ENCODE peak calls at places on chromosomes 16 and 17, in seven cellular contexts. J, Q, D, I, P, M and N are unnamed samples.

GRCh38 chr17:64777413-64778101 is 115.5 kb upstream of the SMURF2 start:
- DNase-seq in J (no peak), Q (no peak), D (no peak), I (no peak), P (no peak), M (no peak), N (no peak)

GRCh38 chr16:4682616-4683254 is 10.6 kb upstream of the NUDT16L1 start:
- DNase-seq in J (peak; percentile 68), Q (peak; percentile 87), D (peak; percentile 90), I (peak; percentile 33), P (peak; percentile 18), M (no peak), N (no peak)

GRCh38 chr17:63042443-63042842 is 76.4 kb downstream of the TANC2 start:
- DNase-seq in J (no peak), Q (no peak), D (no peak), I (no peak), P (no peak), M (no peak), N (no peak)

GRCh38 chr16:53743149-53743566 is 39.2 kb downstream of the FTO start:
- DNase-seq in J (peak; percentile 72), Q (peak; percentile 45), D (no peak), I (peak; percentile 30), P (peak; percentile 18), M (peak; percentile 13), N (no peak)

GRCh38 chr17:58595194-58595792 is 80.9 kb upstream of the MTMR4 start:
- DNase-seq in J (peak; percentile 48), Q (no peak), D (no peak), I (no peak), P (no peak), M (no peak), N (no peak)

GRCh38 chr16:61366006-61366405 is 670.2 kb downstream of the CDH8 start:
- DNase-seq in J (peak; percentile 27), Q (no peak), D (no peak), I (no peak), P (no peak), M (no peak), N (no peak)

GRCh38 chr17:74429604-74430384 is 2.1 kb upstream of the GPRC5C start:
- DNase-seq in J (peak; percentile 34), Q (peak; percentile 58), D (no peak), I (peak; percentile 26), P (no peak), M (no peak), N (no peak)

GRCh38 chr17:67157732-67158639 is 87.0 kb downstream of the HELZ start:
- DNase-seq in J (peak; percentile 63), Q (no peak), D (no peak), I (peak; percentile 44), P (peak; percentile 57), M (no peak), N (no peak)

GRCh38 chr17:38451030-38451839 is 23.0 kb downstream of the ARHGAP23 start:
- DNase-seq in J (peak; percentile 98), Q (peak; percentile 97), D (peak; percentile 84), I (no peak), P (peak; percentile 79), M (peak; percentile 50), N (no peak)

GRCh38 chr17:68598545-68598961 is 2.6 kb downstream of the FAM20A start:
- DNase-seq in J (no peak), Q (no peak), D (no peak), I (no peak), P (no peak), M (no peak), N (no peak)
- H3K4me2 ChIP-seq in J (peak overlapping the region; percentile 23), Q (no peak overlapping the region), D (peak overlapping the region; percentile 97), I (no peak overlapping the region), P (no peak overlapping the region), M (no peak overlapping the region), N (no peak overlapping the region)

DNA sequence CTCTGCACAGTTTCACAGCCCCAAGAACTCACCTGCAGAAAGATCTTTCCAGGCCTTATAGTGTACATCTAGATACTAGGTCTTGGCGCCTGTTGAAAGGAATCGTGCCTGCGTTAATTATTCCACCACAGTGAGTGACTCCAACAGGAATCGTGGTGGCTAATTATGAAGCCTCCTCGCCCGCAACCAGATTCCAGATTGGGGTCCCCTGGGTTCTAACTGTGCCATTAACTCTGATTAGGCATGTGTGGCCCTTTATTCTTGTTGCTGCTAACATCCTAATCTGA is 295.3 kb upstream of the MAF start:
- DNase-seq in J (no peak), Q (no peak), D (no peak), I (no peak), P (no peak), M (no peak), N (no peak)
- H2AK5ac ChIP-seq in J (no peak overlapping the region), Q (no peak overlapping the region), D (no peak overlapping the region), I (no peak overlapping the region), P (no peak overlapping the region), M (no peak overlapping the region), N (no peak overlapping the region)

DNA sequence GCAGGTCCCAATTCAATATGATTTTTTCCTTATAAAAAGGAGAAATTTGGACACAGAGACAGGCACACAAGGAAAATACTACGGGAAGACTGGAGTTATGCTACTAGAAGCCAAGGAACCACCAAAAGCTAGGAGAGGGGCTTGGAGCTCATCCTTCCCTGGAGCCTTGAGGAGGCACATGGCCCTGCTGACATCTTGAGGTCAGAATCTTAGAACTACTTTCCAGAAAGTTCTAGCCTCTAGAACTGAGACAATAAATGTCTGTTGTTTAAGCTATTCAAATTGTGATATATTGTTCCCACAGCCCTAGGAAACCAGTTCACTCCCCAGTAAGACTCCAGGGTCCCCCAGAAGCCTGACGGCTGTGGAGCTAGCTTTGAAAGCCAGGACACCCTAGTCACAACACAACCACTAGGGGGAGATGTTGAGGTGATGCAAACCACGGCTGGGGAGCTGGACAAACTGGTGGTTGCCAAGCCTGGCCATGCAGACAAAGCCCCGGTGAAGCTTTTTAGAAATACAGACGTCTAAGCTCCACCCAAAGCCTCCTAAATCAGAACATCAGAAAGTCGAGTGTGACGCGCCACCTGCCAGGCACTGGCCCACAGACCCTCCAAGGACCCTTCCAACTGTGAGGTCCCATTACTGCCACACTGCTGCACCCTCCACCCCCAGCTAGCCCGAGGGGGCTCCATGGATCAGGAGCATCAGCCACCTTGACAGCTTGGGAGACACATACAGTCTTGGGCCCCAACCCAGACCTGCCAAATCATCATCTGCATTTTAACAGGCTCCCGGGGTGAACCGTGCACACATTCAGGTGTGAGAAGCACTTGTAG is 106.4 kb downstream of the SLC39A11 start:
- DNase-seq in J (peak; percentile 81), Q (peak; percentile 88), D (peak; percentile 84), I (peak; percentile 66), P (peak; percentile 80), M (peak; percentile 57), N (peak; percentile 69)
- H4K8ac ChIP-seq in J (no peak overlapping the region), Q (no peak overlapping the region), D (no peak overlapping the region), I (peak overlapping the region; percentile 47), P (no peak overlapping the region), M (peak overlapping the region; percentile 49), N (no peak overlapping the region)

DNA sequence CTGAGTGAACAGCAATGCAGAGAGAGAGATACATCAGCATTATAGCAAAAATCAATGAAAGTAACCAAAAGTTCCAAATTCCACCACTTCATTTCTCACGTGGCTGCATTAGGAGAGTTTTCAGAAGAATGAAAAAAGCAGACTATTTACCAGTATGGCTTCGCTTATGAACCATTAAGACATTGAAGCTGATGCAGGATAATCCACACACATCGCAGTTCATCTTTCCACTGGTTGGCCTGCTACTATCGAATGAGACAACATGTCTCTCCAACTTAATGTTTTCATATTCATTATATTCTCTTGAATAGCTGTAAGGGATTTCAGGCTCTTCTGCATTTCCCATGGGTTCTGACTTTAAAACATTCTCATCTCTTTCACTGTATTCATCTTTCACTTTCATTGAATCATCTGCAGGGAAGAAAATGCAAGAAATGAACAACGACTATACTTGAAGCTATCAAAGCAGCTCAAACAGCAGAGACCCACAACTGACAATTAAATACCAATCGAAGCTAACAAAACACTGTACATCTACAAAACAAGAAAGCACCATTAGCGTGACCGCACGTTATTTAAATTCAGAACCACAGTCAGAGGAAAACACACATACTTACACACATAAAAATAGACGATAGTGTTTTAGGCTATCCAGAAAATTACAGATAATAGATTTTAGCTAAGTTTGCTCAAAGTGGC is 54.9 kb downstream of the GRB7 start:
- DNase-seq in J (no peak), Q (no peak), D (no peak), I (no peak), P (no peak), M (no peak), N (no peak)
- H3K4me2 ChIP-seq in J (no peak overlapping the region), Q (no peak overlapping the region), D (no peak overlapping the region), I (no peak overlapping the region), P (no peak overlapping the region), M (no peak overlapping the region), N (no peak overlapping the region)

DNA sequence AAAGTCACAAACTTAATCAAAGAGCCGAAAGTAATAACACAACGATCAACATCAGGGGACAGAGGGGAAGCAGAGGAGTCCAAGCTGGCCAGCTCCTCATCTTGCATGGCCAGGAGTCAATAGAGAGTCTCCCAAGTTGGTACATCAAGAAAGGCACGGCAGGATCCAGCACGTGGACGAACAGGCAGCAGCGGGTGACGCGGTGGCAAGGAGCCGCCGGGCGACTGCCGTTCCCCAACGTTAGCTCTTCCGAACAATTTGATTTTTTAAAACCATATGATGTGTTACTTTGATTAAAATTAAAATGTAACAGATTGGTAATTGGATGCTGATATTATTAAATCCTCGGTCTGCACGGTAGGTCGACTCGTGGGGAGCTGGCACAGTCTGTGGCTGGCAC is 81.8 kb upstream of the DOC2B start:
- DNase-seq in J (no peak), Q (no peak), D (no peak), I (no peak), P (no peak), M (no peak), N (no peak)
- H2AK5ac ChIP-seq in J (no peak overlapping the region), Q (no peak overlapping the region), D (no peak overlapping the region), I (no peak overlapping the region), P (no peak overlapping the region), M (no peak overlapping the region), N (no peak overlapping the region)